ENCODE peak calls at places on chromosomes 4 and X, in eight cellular contexts. E is HFF-Myc; I is tibial nerve; U is fibroblast of mammary gland; M is bronchial epithelial cell; H is stimulated activated CD4-positive, alpha-beta T cell treated with anti-CD3 and anti-CD28 coated beads, Interleukin-1b, Interleukin-23, amount 100 ng/mL, for 4 hours; V is nephron progenitor cell; T is MCF 10A. G is an unnamed sample.

GRCh38 chrX:41303013-41303412 is 30.9 kb upstream of the DDX3X start:
- DNase-seq in E (no peak), I (no peak), U (peak; percentile 21), M (peak; percentile 68), H (no peak), V (no peak), T (no peak), G (no peak)

GRCh38 chr4:39486221-39486804 is 27.5 kb downstream of the LIAS start:
- DNase-seq in E (no peak), I (no peak), U (no peak), M (no peak), H (no peak), V (no peak), T (no peak), G (no peak)

GRCh38 chrX:105803891-105804290 is 18.4 kb upstream of the NRK start:
- DNase-seq in E (no peak), I (no peak), U (no peak), M (no peak), H (no peak), V (no peak), T (no peak), G (no peak)

GRCh38 chr4:55912249-55912648 is 36.5 kb upstream of the CEP135 start:
- DNase-seq in E (no peak), I (no peak), U (no peak), M (peak; percentile 35), H (no peak), V (no peak), T (peak; percentile 12), G (no peak)

GRCh38 chrX:44874481-44875184 is 1.6 kb downstream of the KDM6A start:
- DNase-seq in E (no peak), I (peak; percentile 10), U (peak; percentile 63), M (peak; percentile 38), H (peak; percentile 8), V (peak; percentile 12), T (peak; percentile 53), G (no peak)

GRCh38 chr4:121484633-121485032 is 103.8 kb upstream of the QRFPR start:
- DNase-seq in E (peak; percentile 15), I (peak; percentile 7), U (peak; percentile 72), M (peak; percentile 66), H (no peak), V (peak; percentile 19), T (peak; percentile 63), G (peak; percentile 1)

GRCh38 chr4:6539009-6539764 is 35.8 kb upstream of the MAN2B2 start:
- DNase-seq in E (no peak), I (no peak), U (no peak), M (no peak), H (no peak), V (no peak), T (no peak), G (no peak)

GRCh38 chrX:10811093-10811492 is 190.7 kb upstream of the MID1 start:
- DNase-seq in E (no peak), I (no peak), U (no peak), M (no peak), H (no peak), V (no peak), T (no peak), G (no peak)

GRCh38 chr4:51870441-51871188 is 27.7 kb downstream of the DCUN1D4 start:
- DNase-seq in E (no peak), I (no peak), U (peak; percentile 27), M (no peak), H (no peak), V (no peak), T (no peak), G (no peak)

GRCh38 chr4:141275834-141276233 is 55.1 kb downstream of the ZNF330 start:
- DNase-seq in E (peak; percentile 29), I (no peak), U (peak; percentile 60), M (peak; percentile 33), H (no peak), V (no peak), T (peak; percentile 17), G (peak; percentile 65)

GRCh38 chrX:130351567-130351966 is 11.8 kb downstream of the SLC25A14 start:
- DNase-seq in E (no peak), I (no peak), U (no peak), M (no peak), H (no peak), V (no peak), T (no peak), G (no peak)

GRCh38 chrX:153862369-153863250 is 23.4 kb downstream of the L1CAM start:
- DNase-seq in E (no peak), I (no peak), U (no peak), M (no peak), H (no peak), V (no peak), T (no peak), G (no peak)

GRCh38 chrX:143701460-143701859 is 19.1 kb downstream of the SPANXN2 start:
- DNase-seq in E (no peak), I (no peak), U (no peak), M (no peak), H (no peak), V (no peak), T (no peak), G (no peak)

GRCh38 chrX:49176421-49177326 is 5.0 kb downstream of the PLP2 start:
- DNase-seq in E (no peak), I (no peak), U (no peak), M (peak; percentile 79), H (no peak), V (no peak), T (peak; percentile 71), G (no peak)

GRCh38 chrX:3299626-3300025 is 46.8 kb downstream of the MXRA5 start:
- DNase-seq in E (no peak), I (no peak), U (peak; percentile 51), M (no peak), H (no peak), V (no peak), T (no peak), G (no peak)

GRCh38 chr4:87068591-87069021 is 133.8 kb downstream of the AFF1 start:
- DNase-seq in E (no peak), I (no peak), U (no peak), M (no peak), H (no peak), V (no peak), T (no peak), G (no peak)

GRCh38 chr4:88823058-88823919 is 125.7 kb upstream of the NAP1L5 start:
- DNase-seq in E (peak; percentile 91), I (peak; percentile 85), U (peak; percentile 97), M (peak; percentile 94), H (peak; percentile 14), V (peak; percentile 80), T (peak; percentile 86), G (peak; percentile 86)

GRCh38 chr4:41119867-41120295 is 94.5 kb downstream of the APBB2 start:
- DNase-seq in E (no peak), I (peak; percentile 45), U (no peak), M (no peak), H (no peak), V (no peak), T (no peak), G (no peak)

GRCh38 chr4:152779513-152780266 is at the start of the genes ARFIP1 and TIGD4:
- DNase-seq in E (peak; percentile 92), I (peak; percentile 93), U (peak; percentile 96), M (peak; percentile 92), H (peak; percentile 84), V (peak; percentile 96), T (peak; percentile 97), G (peak; percentile 93)

GRCh38 chr4:142567620-142568451 is 278.3 kb downstream of the INPP4B start:
- DNase-seq in E (no peak), I (no peak), U (peak; percentile 20), M (peak; percentile 55), H (no peak), V (no peak), T (no peak), G (no peak)

GRCh38 chrX:37347420-37347819 is 1.7 kb upstream of the PRRG1 start:
- DNase-seq in E (no peak), I (peak; percentile 4), U (peak; percentile 46), M (peak; percentile 29), H (no peak), V (no peak), T (peak; percentile 58), G (no peak)

GRCh38 chrX:56726609-56727008 is 2.4 kb upstream of the NBDY start:
- DNase-seq in E (no peak), I (peak; percentile 7), U (peak; percentile 65), M (peak; percentile 50), H (no peak), V (no peak), T (peak; percentile 60), G (peak; percentile 21)

GRCh38 chr4:40515398-40516293 is 114.0 kb downstream of the RBM47 start:
- DNase-seq in E (no peak), I (no peak), U (peak; percentile 51), M (peak; percentile 21), H (no peak), V (peak; percentile 16), T (peak; percentile 12), G (no peak)

GRCh38 chrX:1661048-1661921 is 46.4 kb downstream of the ASMT start:
- DNase-seq in E (no peak), I (peak; percentile 15), U (no peak), M (no peak), H (peak; percentile 69), V (peak; percentile 17), T (no peak), G (no peak)

GRCh38 chr4:10554694-10555093 is 97.5 kb upstream of the ZNF518B start:
- DNase-seq in E (peak; percentile 39), I (peak; percentile 89), U (peak; percentile 67), M (peak; percentile 63), H (no peak), V (peak; percentile 69), T (peak; percentile 79), G (peak; percentile 9)

GRCh38 chrX:9533611-9534010 is 68.8 kb downstream of the TBL1X start:
- DNase-seq in E (no peak), I (no peak), U (no peak), M (no peak), H (no peak), V (no peak), T (no peak), G (no peak)

GRCh38 chr4:46432923-46433322 is 43.0 kb upstream of the GABRA2 start:
- DNase-seq in E (no peak), I (no peak), U (peak; percentile 62), M (peak; percentile 13), H (no peak), V (no peak), T (peak; percentile 64), G (no peak)

GRCh38 chr4:121977251-121978168 is 25.6 kb upstream of the TRPC3 start:
- DNase-seq in E (no peak), I (no peak), U (no peak), M (peak; percentile 39), H (no peak), V (no peak), T (peak; percentile 88), G (no peak)

GRCh38 chr4:71466775-71467174 is 128.0 kb downstream of the SLC4A4 start:
- DNase-seq in E (no peak), I (no peak), U (no peak), M (no peak), H (no peak), V (no peak), T (no peak), G (no peak)

GRCh38 chrX:103362504-103362903 is 6.2 kb downstream of the TCEAL9 start:
- DNase-seq in E (no peak), I (no peak), U (peak; percentile 38), M (peak; percentile 54), H (no peak), V (no peak), T (no peak), G (no peak)

GRCh38 chrX:152897216-152898144 is at the start of gene ZNF185:
- DNase-seq in E (no peak), I (no peak), U (no peak), M (peak; percentile 50), H (no peak), V (peak; percentile 77), T (peak; percentile 52), G (no peak)

GRCh38 chrX:153884136-153885076 is 1.6 kb downstream of the L1CAM start:
- DNase-seq in E (no peak), I (no peak), U (no peak), M (peak; percentile 9), H (no peak), V (no peak), T (peak; percentile 41), G (no peak)

GRCh38 chrX:140766024-140766611 is 56.6 kb downstream of the LINC00632 start:
- DNase-seq in E (peak; percentile 30), I (peak; percentile 25), U (peak; percentile 80), M (peak; percentile 13), H (peak; percentile 1), V (peak; percentile 59), T (peak; percentile 76), G (no peak)